ENCODE peak calls at places on chromosomes 5 and 9, in seven cellular contexts. M, P, X, C, I, W and L are unnamed samples.

GRCh38 chr5:112109331-112109993 is 309.6 kb downstream of the EPB41L4A start:
- DNase-seq in M (no peak), P (no peak), X (peak; percentile 76), C (peak; percentile 56), I (no peak), W (peak; percentile 79), L (no peak)

GRCh38 chr9:70347046-70347445 is 67.4 kb downstream of the KLF9 start:
- DNase-seq in M (no peak), P (no peak), X (no peak), C (no peak), I (no peak), W (no peak), L (no peak)

GRCh38 chr5:143562935-143563334 is 159.4 kb upstream of the NR3C1 start:
- DNase-seq in M (peak; percentile 68), P (peak; percentile 80), X (no peak), C (no peak), I (no peak), W (no peak), L (no peak)

GRCh38 chr5:133746834-133747233 is 134.5 kb upstream of the FSTL4 start:
- DNase-seq in M (no peak), P (peak; percentile 50), X (no peak), C (peak; percentile 72), I (no peak), W (no peak), L (peak; percentile 8)

GRCh38 chr9:87590996-87591395 is 93.3 kb downstream of the DAPK1 start:
- DNase-seq in M (no peak), P (no peak), X (no peak), C (no peak), I (no peak), W (no peak), L (no peak)

GRCh38 chr9:129418451-129418850 is 202.4 kb downstream of the C9orf50 start:
- DNase-seq in M (no peak), P (no peak), X (no peak), C (no peak), I (no peak), W (no peak), L (no peak)

GRCh38 chr5:38541174-38541724 is 15.2 kb downstream of the LIFR start:
- DNase-seq in M (no peak), P (no peak), X (no peak), C (no peak), I (no peak), W (no peak), L (no peak)

GRCh38 chr9:35698231-35698630 is 8.5 kb upstream of the TPM2 start:
- DNase-seq in M (no peak), P (no peak), X (no peak), C (no peak), I (no peak), W (no peak), L (no peak)

GRCh38 chr9:101018391-101018990 is 10.0 kb upstream of the PLPPR1 start:
- DNase-seq in M (no peak), P (no peak), X (no peak), C (no peak), I (no peak), W (no peak), L (no peak)

GRCh38 chr9:74645007-74645639 is 148.0 kb downstream of the RORB start:
- DNase-seq in M (no peak), P (no peak), X (no peak), C (peak; percentile 75), I (no peak), W (no peak), L (peak; percentile 18)

GRCh38 chr9:126131066-126132010 is 195.3 kb upstream of the MVB12B start:
- DNase-seq in M (peak; percentile 42), P (peak; percentile 36), X (no peak), C (no peak), I (peak; percentile 44), W (no peak), L (no peak)

GRCh38 chr5:68683632-68684035 is 410.2 kb upstream of the SLC30A5 start:
- DNase-seq in M (no peak), P (no peak), X (peak; percentile 94), C (no peak), I (no peak), W (no peak), L (no peak)

GRCh38 chr5:98656106-98656795 is 117.2 kb upstream of the RGMB start:
- DNase-seq in M (no peak), P (no peak), X (no peak), C (peak; percentile 17), I (no peak), W (no peak), L (no peak)

GRCh38 chr5:144333336-144333920 is 162.8 kb downstream of the KCTD16 start:
- DNase-seq in M (no peak), P (no peak), X (peak; percentile 8), C (no peak), I (no peak), W (no peak), L (no peak)

GRCh38 chr5:113056988-113057387 is 80.4 kb downstream of the DCP2 start:
- DNase-seq in M (no peak), P (peak; percentile 46), X (no peak), C (no peak), I (no peak), W (no peak), L (no peak)

GRCh38 chr5:98767563-98767962 is 5.9 kb upstream of the RGMB start:
- DNase-seq in M (no peak), P (no peak), X (no peak), C (peak; percentile 62), I (no peak), W (no peak), L (no peak)

GRCh38 chr9:92035146-92035545 is 80.1 kb downstream of the SPTLC1 start:
- DNase-seq in M (no peak), P (no peak), X (no peak), C (no peak), I (no peak), W (no peak), L (no peak)

GRCh38 chr5:1728846-1729245 is 70.8 kb downstream of the MRPL36 start:
- DNase-seq in M (peak; percentile 48), P (peak; percentile 43), X (no peak), C (no peak), I (peak; percentile 67), W (peak; percentile 63), L (peak; percentile 0)

GRCh38 chr9:35729700-35730485 is 2.1 kb downstream of the TLN1 start:
- DNase-seq in M (peak; percentile 74), P (peak; percentile 84), X (peak; percentile 61), C (peak; percentile 90), I (no peak), W (peak; percentile 80), L (peak; percentile 39)

GRCh38 chr5:29853711-29854110 is 1339.8 kb upstream of the CDH6 start:
- DNase-seq in M (no peak), P (no peak), X (no peak), C (no peak), I (no peak), W (no peak), L (no peak)

GRCh38 chr5:141420855-141421488 is at the start of gene PCDHGA11:
- DNase-seq in M (no peak), P (no peak), X (no peak), C (peak; percentile 90), I (no peak), W (no peak), L (peak; percentile 37)

DNA sequence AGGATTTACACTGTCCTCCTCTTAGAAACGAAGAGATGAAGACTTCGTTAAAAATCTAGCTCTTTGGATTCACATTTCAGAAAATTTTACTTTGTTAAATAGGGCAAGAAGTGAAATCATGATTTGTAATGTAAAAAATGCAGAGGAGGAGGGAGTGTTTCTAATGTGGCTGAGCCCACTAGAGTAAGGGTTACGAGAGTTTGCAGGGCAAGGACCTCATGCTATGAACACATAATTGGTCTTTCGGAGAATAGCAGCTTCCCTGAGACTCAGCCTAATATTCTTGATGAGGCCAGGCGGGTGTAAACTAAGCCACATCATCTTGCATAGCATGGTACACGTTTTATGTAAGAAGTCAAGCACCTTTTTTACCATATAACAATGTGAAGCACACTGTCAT is 191.0 kb upstream of the ADAMTS16 start:
- DNase-seq in M (no peak), P (no peak), X (no peak), C (no peak), I (no peak), W (no peak), L (no peak)
- TF ChIP-seq CTCF in M (no peak), P (no peak), X (no peak), C (no peak), I (no peak), W (no peak), L (no peak)

DNA sequence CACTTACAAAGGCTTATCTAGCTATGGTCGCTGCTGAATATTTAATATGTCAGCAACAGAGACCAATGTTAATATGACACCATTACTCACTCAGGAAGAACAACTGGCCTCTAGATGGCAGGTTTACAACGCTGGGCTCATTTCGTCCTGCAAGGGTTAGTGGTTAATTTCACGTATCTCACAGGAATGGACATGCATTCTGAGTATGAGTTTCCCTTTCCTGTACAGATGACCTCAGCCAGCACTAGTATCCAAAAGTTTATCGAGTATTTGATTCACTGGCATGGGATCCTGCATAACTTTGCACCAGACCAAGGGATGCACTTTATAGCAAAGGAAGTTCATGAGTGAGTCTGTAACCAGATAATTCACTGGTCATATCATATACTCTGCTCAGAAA is 8.7 kb upstream of the TRPC7 start:
- DNase-seq in M (no peak), P (no peak), X (no peak), C (peak; percentile 53), I (no peak), W (no peak), L (peak; percentile 12)
- TF ChIP-seq CTCF in M (peak; percentile 40), P (no peak), X (peak; percentile 15), C (peak; percentile 90), I (peak; percentile 57), W (peak; percentile 12), L (no peak)

GRCh38 chr5:16675747-16676255 is 59.0 kb upstream of the RETREG1 start:
- DNase-seq in M (no peak), P (no peak), X (no peak), C (no peak), I (no peak), W (no peak), L (no peak)

GRCh38 chr5:16679198-16679597 is 62.4 kb upstream of the RETREG1 start:
- DNase-seq in M (no peak), P (no peak), X (no peak), C (no peak), I (no peak), W (no peak), L (no peak)

GRCh38 chr5:16674750-16675149 is 58.0 kb upstream of the RETREG1 start:
- DNase-seq in M (no peak), P (no peak), X (no peak), C (no peak), I (no peak), W (no peak), L (no peak)

GRCh38 chr5:16681761-16682335 is 65.1 kb upstream of the RETREG1 start:
- DNase-seq in M (no peak), P (no peak), X (no peak), C (no peak), I (no peak), W (no peak), L (no peak)

DNA sequence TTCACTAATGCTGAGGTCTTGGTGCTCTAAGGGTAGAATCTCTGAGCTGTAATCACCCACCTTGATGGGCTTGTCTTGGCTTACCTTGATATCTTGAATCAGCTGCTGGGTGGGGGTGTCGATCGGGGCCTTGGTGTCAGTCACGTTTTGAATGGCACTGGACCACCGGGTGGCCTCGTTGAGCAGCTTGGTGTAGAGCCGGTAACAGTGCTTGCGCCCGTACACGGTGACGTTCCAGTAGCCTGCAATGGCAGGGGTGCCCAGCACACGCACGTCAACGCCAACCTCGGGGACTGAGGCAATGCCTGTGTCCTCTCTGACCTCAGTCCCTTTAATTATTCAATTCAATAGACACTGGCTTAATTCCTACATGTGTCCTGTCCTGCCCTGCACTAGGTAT is 63.1 kb upstream of the RETREG1 start:
- DNase-seq in M (no peak), P (no peak), X (no peak), C (peak; percentile 47), I (no peak), W (no peak), L (peak; percentile 26)
- TF ChIP-seq CTCF in M (no peak), P (no peak), X (peak; percentile 10), C (peak; percentile 64), I (no peak), W (no peak), L (no peak)

GRCh38 chr5:41754857-41755256 is 115.4 kb downstream of the OXCT1 start:
- DNase-seq in M (no peak), P (no peak), X (no peak), C (no peak), I (no peak), W (no peak), L (no peak)
- TF ChIP-seq CTCF in M (no peak), P (no peak), X (peak; percentile 19), C (peak; percentile 22), I (peak; percentile 44), W (no peak), L (peak; percentile 26)